ENCODE peak calls at places on chromosomes 16 and 17, in four cellular contexts. One of them, this sample, is unnamed.

GRCh38 chr17:27266228-27266627 is 27.7 kb upstream of the WSB1 start:
- DNase-seq in body of pancreas: no peak
- DNase-seq in T-cell: no peak
- DNase-seq in stimulated activated CD8-positive, alpha-beta memory T cell treated with anti-CD3 and anti-CD28 coated beads, Interleukin-4, amount 100 ng/mL, for 1 hour: no peak
- DNase-seq in this sample: no peak

GRCh38 chr16:46883353-46883689 is 841 bp upstream of the GPT2 start:
- DNase-seq in body of pancreas: no peak
- DNase-seq in T-cell: no peak
- DNase-seq in stimulated activated CD8-positive, alpha-beta memory T cell treated with anti-CD3 and anti-CD28 coated beads, Interleukin-4, amount 100 ng/mL, for 1 hour: no peak
- DNase-seq in this sample: no peak

GRCh38 chr17:35809855-35810461 is 674 bp downstream of the TAF15 start:
- DNase-seq in body of pancreas: no peak
- DNase-seq in T-cell: no peak
- DNase-seq in stimulated activated CD8-positive, alpha-beta memory T cell treated with anti-CD3 and anti-CD28 coated beads, Interleukin-4, amount 100 ng/mL, for 1 hour: no peak
- DNase-seq in this sample: no peak

GRCh38 chr17:30345089-30345433 is 11.2 kb upstream of the TMIGD1 start:
- DNase-seq in body of pancreas: no peak
- DNase-seq in T-cell: no peak
- DNase-seq in stimulated activated CD8-positive, alpha-beta memory T cell treated with anti-CD3 and anti-CD28 coated beads, Interleukin-4, amount 100 ng/mL, for 1 hour: no peak
- DNase-seq in this sample: no peak

GRCh38 chr17:80877095-80877828 is 114.4 kb upstream of the CHMP6 start:
- DNase-seq in body of pancreas: no peak
- DNase-seq in T-cell: no peak
- DNase-seq in stimulated activated CD8-positive, alpha-beta memory T cell treated with anti-CD3 and anti-CD28 coated beads, Interleukin-4, amount 100 ng/mL, for 1 hour: no peak
- DNase-seq in this sample: peak; percentile 27

GRCh38 chr16:87178977-87179376 is 138.2 kb downstream of the C16orf95 start:
- DNase-seq in body of pancreas: no peak
- DNase-seq in T-cell: no peak
- DNase-seq in stimulated activated CD8-positive, alpha-beta memory T cell treated with anti-CD3 and anti-CD28 coated beads, Interleukin-4, amount 100 ng/mL, for 1 hour: no peak
- DNase-seq in this sample: peak; percentile 71

GRCh38 chr17:43927101-43927935 is 15.0 kb downstream of the PPY start:
- DNase-seq in body of pancreas: peak; percentile 45
- DNase-seq in T-cell: no peak
- DNase-seq in stimulated activated CD8-positive, alpha-beta memory T cell treated with anti-CD3 and anti-CD28 coated beads, Interleukin-4, amount 100 ng/mL, for 1 hour: no peak
- DNase-seq in this sample: no peak

GRCh38 chr16:56981729-56982271 is 7.6 kb upstream of the NLRC5 start:
- DNase-seq in body of pancreas: no peak
- DNase-seq in T-cell: no peak
- DNase-seq in stimulated activated CD8-positive, alpha-beta memory T cell treated with anti-CD3 and anti-CD28 coated beads, Interleukin-4, amount 100 ng/mL, for 1 hour: no peak
- DNase-seq in this sample: no peak

GRCh38 chr16:11232852-11233726 is 22.9 kb downstream of the SOCS1 start:
- DNase-seq in body of pancreas: no peak
- DNase-seq in T-cell: peak; percentile 53
- DNase-seq in stimulated activated CD8-positive, alpha-beta memory T cell treated with anti-CD3 and anti-CD28 coated beads, Interleukin-4, amount 100 ng/mL, for 1 hour: no peak
- DNase-seq in this sample: peak; percentile 61

GRCh38 chr16:87436225-87437172 is 44.4 kb downstream of the MAP1LC3B start:
- DNase-seq in body of pancreas: no peak
- DNase-seq in T-cell: no peak
- DNase-seq in stimulated activated CD8-positive, alpha-beta memory T cell treated with anti-CD3 and anti-CD28 coated beads, Interleukin-4, amount 100 ng/mL, for 1 hour: no peak
- DNase-seq in this sample: no peak

GRCh38 chr16:88690341-88691128 is 4.2 kb upstream of the SNAI3 start:
- DNase-seq in body of pancreas: no peak
- DNase-seq in T-cell: no peak
- DNase-seq in stimulated activated CD8-positive, alpha-beta memory T cell treated with anti-CD3 and anti-CD28 coated beads, Interleukin-4, amount 100 ng/mL, for 1 hour: no peak
- DNase-seq in this sample: no peak

GRCh38 chr17:62725791-62726249 is 82.3 kb downstream of the MARCHF10 start:
- DNase-seq in body of pancreas: no peak
- DNase-seq in T-cell: no peak
- DNase-seq in stimulated activated CD8-positive, alpha-beta memory T cell treated with anti-CD3 and anti-CD28 coated beads, Interleukin-4, amount 100 ng/mL, for 1 hour: no peak
- DNase-seq in this sample: no peak